ENCODE peak calls at places on chromosomes 11 and 22, in four cellular contexts. One of them, this sample, is unnamed.

GRCh38 chr22:38204784-38205183 is 3.0 kb downstream of the MAFF start:
- DNase-seq in NCI-H1105 treated with DMSO at 0.1 percent for 48 hours: no peak
- DNase-seq in H7: no peak
- DNase-seq in HFFc6: no peak
- DNase-seq in this sample: no peak

GRCh38 chr11:131760191-131760951 is 390.0 kb downstream of the NTM start:
- DNase-seq in HFFc6: peak; percentile 35
- DNase-seq in H7: peak; percentile 56
- DNase-seq in NCI-H1105 treated with DMSO at 0.1 percent for 48 hours: no peak
- DNase-seq in this sample: peak; percentile 88

GRCh38 chr22:27751277-27752070 is 50.1 kb downstream of the MN1 start:
- DNase-seq in H7: peak; percentile 35
- DNase-seq in HFFc6: no peak
- DNase-seq in NCI-H1105 treated with DMSO at 0.1 percent for 48 hours: no peak
- DNase-seq in this sample: no peak

GRCh38 chr22:19810381-19811141 is 44.1 kb downstream of the GNB1L start:
- DNase-seq in H7: peak; percentile 77
- DNase-seq in NCI-H1105 treated with DMSO at 0.1 percent for 48 hours: no peak
- DNase-seq in HFFc6: no peak
- DNase-seq in this sample: no peak

GRCh38 chr11:8262552-8263108 is 1.0 kb downstream of the LMO1 start:
- DNase-seq in HFFc6: no peak
- DNase-seq in H7: peak; percentile 91
- DNase-seq in NCI-H1105 treated with DMSO at 0.1 percent for 48 hours: peak; percentile 55
- DNase-seq in this sample: no peak

GRCh38 chr11:129457321-129457720 is 81.7 kb downstream of the BARX2 start:
- DNase-seq in HFFc6: no peak
- DNase-seq in H7: no peak
- DNase-seq in NCI-H1105 treated with DMSO at 0.1 percent for 48 hours: peak; percentile 21
- DNase-seq in this sample: no peak

GRCh38 chr11:115871161-115871750 is 367.0 kb upstream of the CADM1 start:
- DNase-seq in H7: no peak
- DNase-seq in HFFc6: no peak
- DNase-seq in NCI-H1105 treated with DMSO at 0.1 percent for 48 hours: no peak
- DNase-seq in this sample: no peak

GRCh38 chr11:84289381-84289906 is 1003.3 kb upstream of the CCDC90B start:
- DNase-seq in HFFc6: no peak
- DNase-seq in NCI-H1105 treated with DMSO at 0.1 percent for 48 hours: no peak
- DNase-seq in H7: no peak
- DNase-seq in this sample: no peak

GRCh38 chr22:31876156-31877035 is 67.9 kb upstream of the YWHAH start:
- DNase-seq in HFFc6: peak; percentile 53
- DNase-seq in NCI-H1105 treated with DMSO at 0.1 percent for 48 hours: no peak
- DNase-seq in H7: no peak
- DNase-seq in this sample: no peak

GRCh38 chr11:69393178-69393832 is 88.2 kb upstream of the LINC01488 start:
- DNase-seq in HFFc6: no peak
- DNase-seq in NCI-H1105 treated with DMSO at 0.1 percent for 48 hours: no peak
- DNase-seq in H7: no peak
- DNase-seq in this sample: no peak

GRCh38 chr22:32723632-32724031 is 77.9 kb upstream of the TIMP3 start:
- DNase-seq in HFFc6: peak; percentile 92
- DNase-seq in NCI-H1105 treated with DMSO at 0.1 percent for 48 hours: no peak
- DNase-seq in H7: no peak
- DNase-seq in this sample: no peak

GRCh38 chr11:71096751-71097388 is 155.5 kb downstream of the SHANK2 start:
- DNase-seq in NCI-H1105 treated with DMSO at 0.1 percent for 48 hours: no peak
- DNase-seq in H7: no peak
- DNase-seq in HFFc6: no peak
- DNase-seq in this sample: peak; percentile 17

GRCh38 chr11:20477418-20478090 is 90.0 kb downstream of the PRMT3 start:
- DNase-seq in H7: no peak
- DNase-seq in HFFc6: no peak
- DNase-seq in NCI-H1105 treated with DMSO at 0.1 percent for 48 hours: no peak
- DNase-seq in this sample: no peak

GRCh38 chr11:92246637-92247036 is 22.0 kb downstream of the FAT3 start:
- DNase-seq in H7: no peak
- DNase-seq in NCI-H1105 treated with DMSO at 0.1 percent for 48 hours: no peak
- DNase-seq in HFFc6: no peak
- DNase-seq in this sample: no peak

This sample was measured in HCEC 1CT.